ENCODE peak calls at places on chromosomes 6 and 20, in eight cellular contexts. B, N, Q, Y, F, I, C and R are unnamed samples.
A peak's percentile ranks its signal among the peaks of the same experiment; 100 is the strongest.

GRCh38 chr6:26199057-26199772 is 112.0 kb downstream of the HFE start:
- DNase-seq in B (no peak), N (peak; percentile 71), Q (peak; percentile 97), Y (peak; percentile 93), F (peak; percentile 75), I (peak; percentile 95), C (peak; percentile 92), R (peak; percentile 55)

GRCh38 chr6:3195695-3196497 is 31.6 kb downstream of the TUBB2B start:
- DNase-seq in B (no peak), N (no peak), Q (peak; percentile 50), Y (no peak), F (no peak), I (no peak), C (no peak), R (no peak)

GRCh38 chr6:110331816-110332215 is 26.3 kb downstream of the METTL24 start:
- DNase-seq in B (no peak), N (peak; percentile 36), Q (no peak), Y (no peak), F (no peak), I (no peak), C (no peak), R (no peak)

GRCh38 chr20:2162125-2162822 is 60.6 kb downstream of the STK35 start:
- DNase-seq in B (no peak), N (no peak), Q (no peak), Y (no peak), F (no peak), I (no peak), C (no peak), R (no peak)

GRCh38 chr6:169977434-169978265 is 226.2 kb downstream of the ERMARD start:
- DNase-seq in B (no peak), N (no peak), Q (no peak), Y (no peak), F (no peak), I (no peak), C (no peak), R (no peak)

GRCh38 chr6:147262943-147263342 is 58.7 kb downstream of the STXBP5 start:
- DNase-seq in B (no peak), N (no peak), Q (no peak), Y (no peak), F (no peak), I (no peak), C (no peak), R (no peak)

GRCh38 chr6:36676142-36677058 is 2.1 kb upstream of the CDKN1A start:
- DNase-seq in B (no peak), N (no peak), Q (peak; percentile 53), Y (no peak), F (no peak), I (peak; percentile 50), C (peak; percentile 72), R (no peak)

GRCh38 chr6:53795702-53796450 is 1.1 kb downstream of the LRRC1 start:
- DNase-seq in B (peak; percentile 50), N (no peak), Q (no peak), Y (no peak), F (peak; percentile 12), I (peak; percentile 48), C (peak; percentile 40), R (no peak)

GRCh38 chr6:7974553-7974931 is 64.0 kb upstream of the TXNDC5 start:
- DNase-seq in B (no peak), N (no peak), Q (no peak), Y (no peak), F (no peak), I (no peak), C (no peak), R (no peak)

GRCh38 chr6:113586413-113586812 is 270.7 kb upstream of the MARCKS start:
- DNase-seq in B (no peak), N (no peak), Q (peak; percentile 52), Y (no peak), F (no peak), I (peak; percentile 51), C (peak; percentile 75), R (no peak)

GRCh38 chr20:24986436-24987015 is 6.0 kb downstream of the APMAP start:
- DNase-seq in B (peak; percentile 25), N (no peak), Q (no peak), Y (no peak), F (no peak), I (no peak), C (no peak), R (no peak)

GRCh38 chr20:62347445-62347844 is 19.7 kb downstream of the LAMA5 start:
- DNase-seq in B (no peak), N (no peak), Q (no peak), Y (no peak), F (no peak), I (no peak), C (no peak), R (no peak)

GRCh38 chr6:25014806-25015560 is 79.2 kb upstream of the RIPOR2 start:
- DNase-seq in B (no peak), N (no peak), Q (peak; percentile 83), Y (peak; percentile 18), F (peak; percentile 56), I (peak; percentile 24), C (peak; percentile 58), R (peak; percentile 28)

GRCh38 chr20:53950031-53950430 is 120.4 kb downstream of the BCAS1 start:
- DNase-seq in B (no peak), N (no peak), Q (no peak), Y (no peak), F (no peak), I (no peak), C (no peak), R (no peak)

GRCh38 chr20:41534842-41535241 is 83.3 kb downstream of the CHD6 start:
- DNase-seq in B (no peak), N (no peak), Q (peak; percentile 22), Y (no peak), F (no peak), I (no peak), C (peak; percentile 10), R (no peak)

GRCh38 chr6:1267790-1268762 is 43.8 kb upstream of the FOXQ1 start:
- DNase-seq in B (no peak), N (no peak), Q (no peak), Y (no peak), F (no peak), I (no peak), C (no peak), R (no peak)

GRCh38 chr6:27617700-27618689 is 145.1 kb upstream of the ZNF184 start:
- DNase-seq in B (no peak), N (peak; percentile 54), Q (peak; percentile 48), Y (no peak), F (no peak), I (peak; percentile 66), C (peak; percentile 66), R (no peak)

GRCh38 chr20:2005831-2006426 is 12.1 kb upstream of the PDYN start:
- DNase-seq in B (peak; percentile 66), N (peak; percentile 70), Q (peak; percentile 54), Y (peak; percentile 29), F (peak; percentile 46), I (peak; percentile 62), C (peak; percentile 79), R (peak; percentile 44)

GRCh38 chr20:11919046-11919445 is 1.4 kb downstream of the BTBD3 start:
- DNase-seq in B (peak; percentile 45), N (no peak), Q (peak; percentile 61), Y (no peak), F (no peak), I (peak; percentile 7), C (peak; percentile 41), R (no peak)

GRCh38 chr6:87344513-87344912 is at the start of gene C6orf163:
- DNase-seq in B (no peak), N (no peak), Q (no peak), Y (no peak), F (no peak), I (no peak), C (no peak), R (no peak)